ENCODE peak calls at places on chromosome 18, in six cellular contexts. H is mucosa of descending colon, G is sigmoid colon, Q is AG04450, I is A549, S is stomach. Z is an unnamed sample.

GRCh38 chr18:9530226-9531009 is 55.1 kb downstream of the RALBP1 start:
- DNase-seq in H (no peak), G (no peak), Q (no peak), I (no peak), S (no peak), Z (no peak)

GRCh38 chr18:8571399-8571798 is 37.8 kb upstream of the RAB12 start:
- DNase-seq in H (no peak), G (no peak), Q (no peak), I (no peak), S (no peak), Z (no peak)

GRCh38 chr18:32877371-32877770 is 104.5 kb upstream of the KLHL14 start:
- DNase-seq in H (no peak), G (no peak), Q (no peak), I (no peak), S (no peak), Z (no peak)

GRCh38 chr18:72847134-72847533 is 20.7 kb downstream of the NETO1 start:
- DNase-seq in H (no peak), G (no peak), Q (no peak), I (no peak), S (no peak), Z (no peak)

GRCh38 chr18:55489742-55490055 is 98.3 kb downstream of the TCF4 start:
- DNase-seq in H (no peak), G (no peak), Q (no peak), I (no peak), S (no peak), Z (no peak)

GRCh38 chr18:73136134-73136533 is 268.3 kb upstream of the NETO1 start:
- DNase-seq in H (no peak), G (no peak), Q (no peak), I (peak), S (no peak), Z (no peak)

GRCh38 chr18:12702221-12703095 is at the start of the genes CEP76 and PSMG2:
- DNase-seq in H (peak), G (peak), Q (peak), I (peak), S (peak), Z (peak)

GRCh38 chr18:29874519-29875098 is 1167.9 kb downstream of the DSC3 start:
- DNase-seq in H (no peak), G (no peak), Q (no peak), I (no peak), S (no peak), Z (no peak)

GRCh38 chr18:77733292-77733903 is 483.8 kb downstream of the GALR1 start:
- DNase-seq in H (no peak), G (no peak), Q (no peak), I (no peak), S (no peak), Z (no peak)

GRCh38 chr18:66872277-66872676 is 268.4 kb upstream of the CDH19 start:
- DNase-seq in H (no peak), G (no peak), Q (no peak), I (no peak), S (no peak), Z (no peak)

GRCh38 chr18:41311571-41312240 is 643.3 kb upstream of the PIK3C3 start:
- DNase-seq in H (no peak), G (no peak), Q (no peak), I (no peak), S (no peak), Z (no peak)

GRCh38 chr18:2848145-2848878 is 1.5 kb downstream of the EMILIN2 start:
- DNase-seq in H (no peak), G (no peak), Q (no peak), I (no peak), S (no peak), Z (no peak)

GRCh38 chr18:59041819-59042476 is 97.7 kb upstream of the SEC11C start:
- DNase-seq in H (no peak), G (peak), Q (no peak), I (no peak), S (no peak), Z (no peak)

GRCh38 chr18:78659748-78660147 is 319.9 kb upstream of the SALL3 start:
- DNase-seq in H (peak), G (no peak), Q (no peak), I (no peak), S (no peak), Z (peak)

GRCh38 chr18:59705145-59705544 is 7.9 kb upstream of the CCBE1 start:
- DNase-seq in H (no peak), G (no peak), Q (peak), I (no peak), S (no peak), Z (no peak)

GRCh38 chr18:58213445-58213844 is 169.4 kb downstream of the NEDD4L start:
- DNase-seq in H (no peak), G (no peak), Q (peak), I (no peak), S (no peak), Z (no peak)

GRCh38 chr18:37252342-37252741 is 313.3 kb downstream of the CELF4 start:
- DNase-seq in H (no peak), G (no peak), Q (no peak), I (no peak), S (no peak), Z (no peak)

GRCh38 chr18:3623769-3624545 is 174.0 kb downstream of the TGIF1 start:
- DNase-seq in H (peak), G (peak), Q (peak), I (peak), S (peak), Z (peak)

GRCh38 chr18:52484977-52485376 is 145.0 kb downstream of the DCC start:
- DNase-seq in H (no peak), G (no peak), Q (no peak), I (no peak), S (no peak), Z (no peak)

GRCh38 chr18:60130289-60130688 is 230.5 kb downstream of the PMAIP1 start:
- DNase-seq in H (no peak), G (no peak), Q (no peak), I (no peak), S (no peak), Z (no peak)

GRCh38 chr18:69586581-69586980 is 185.9 kb downstream of the DOK6 start:
- DNase-seq in H (no peak), G (no peak), Q (no peak), I (no peak), S (no peak), Z (no peak)

GRCh38 chr18:13823707-13824395 is at the start of gene MC5R:
- DNase-seq in H (peak), G (no peak), Q (no peak), I (peak), S (peak), Z (peak)

GRCh38 chr18:8998481-8999217 is 103.8 kb upstream of the NDUFV2 start:
- DNase-seq in H (no peak), G (no peak), Q (no peak), I (no peak), S (no peak), Z (no peak)

GRCh38 chr18:65968605-65969004 is 217.8 kb downstream of the CDH7 start:
- DNase-seq in H (no peak), G (no peak), Q (no peak), I (no peak), S (no peak), Z (no peak)

GRCh38 chr18:3452750-3453539 is 3.0 kb downstream of the TGIF1 start:
- DNase-seq in H (peak), G (no peak), Q (no peak), I (no peak), S (peak), Z (no peak)

GRCh38 chr18:70028734-70029133 is 81.1 kb upstream of the CD226 start:
- DNase-seq in H (no peak), G (no peak), Q (no peak), I (no peak), S (no peak), Z (no peak)

GRCh38 chr18:3994061-3994687 is 460.9 kb downstream of the DLGAP1 start:
- DNase-seq in H (no peak), G (no peak), Q (no peak), I (no peak), S (no peak), Z (no peak)

GRCh38 chr18:56702946-56703345 is 51.8 kb downstream of the WDR7 start:
- DNase-seq in H (peak), G (no peak), Q (no peak), I (peak), S (no peak), Z (no peak)

GRCh38 chr18:23883277-23883790 is 131.2 kb upstream of the TTC39C start:
- DNase-seq in H (no peak), G (no peak), Q (no peak), I (no peak), S (no peak), Z (no peak)

GRCh38 chr18:32138332-32138731 is 46.7 kb downstream of the RNF138 start:
- DNase-seq in H (no peak), G (no peak), Q (no peak), I (no peak), S (no peak), Z (no peak)

GRCh38 chr18:29172151-29173015 is 995.5 kb upstream of the CDH2 start:
- DNase-seq in H (no peak), G (no peak), Q (no peak), I (no peak), S (no peak), Z (no peak)

GRCh38 chr18:25310045-25310444 is 41.9 kb downstream of the ZNF521 start:
- DNase-seq in H (no peak), G (no peak), Q (no peak), I (no peak), S (no peak), Z (no peak)
- TF ChIP-seq CTCF in H (no peak), G (no peak), Q (peak), I (no peak), S (no peak), Z (no peak)

GRCh38 chr18:75072672-75073371 is 136.1 kb downstream of the PTGR3 start:
- DNase-seq in H (no peak), G (peak), Q (no peak), I (no peak), S (no peak), Z (no peak)
- TF ChIP-seq CTCF in H (no peak), G (no peak), Q (no peak), I (no peak), S (no peak), Z (no peak)

GRCh38 chr18:62239475-62239874 is 52.4 kb downstream of the RELCH start:
- DNase-seq in H (no peak), G (no peak), Q (no peak), I (no peak), S (no peak), Z (no peak)
- TF ChIP-seq CTCF in H (no peak), G (no peak), Q (no peak), I (no peak), S (no peak), Z (no peak)

DNA sequence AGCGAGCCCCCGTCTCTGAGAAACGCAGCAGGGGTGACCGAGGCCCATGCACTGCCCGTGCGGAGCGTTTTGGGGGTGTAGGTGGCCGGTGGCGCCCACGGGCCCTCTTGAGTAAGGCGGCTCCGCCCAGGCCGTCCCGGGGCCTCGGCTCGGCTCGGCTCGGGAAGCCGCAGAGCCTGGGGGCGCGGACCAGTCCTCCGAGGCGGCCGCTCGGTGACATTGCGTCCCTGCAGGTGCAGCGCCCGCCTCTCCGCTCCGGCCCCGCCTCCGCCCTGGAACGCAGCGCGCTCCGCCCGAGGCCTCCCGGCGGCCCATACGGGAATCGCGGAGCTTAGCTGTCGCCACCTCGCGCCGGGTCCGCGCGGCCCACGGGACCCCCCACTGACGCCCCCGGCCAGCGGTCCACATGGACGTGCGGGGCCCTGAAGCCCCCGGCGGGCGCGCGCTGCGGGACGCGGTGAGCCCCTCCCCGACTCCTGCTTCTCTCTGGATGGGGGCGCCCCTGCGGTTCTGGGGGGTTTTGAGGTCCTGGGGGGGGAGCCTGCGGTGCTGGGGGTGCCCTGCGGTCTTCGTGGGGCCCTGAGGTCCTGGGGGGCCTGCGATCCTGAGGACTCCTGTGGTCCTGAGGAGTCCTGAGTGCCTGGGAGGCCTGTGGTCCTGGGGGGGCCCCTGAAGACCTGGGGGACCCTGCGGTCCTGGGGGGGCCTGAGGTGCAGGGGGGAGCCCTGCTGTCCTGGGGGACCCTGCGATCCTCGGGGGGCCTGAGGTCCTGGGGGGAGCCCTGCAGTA is at the start of gene HSBP1L1:
- DNase-seq in H (peak), G (peak), Q (no peak), I (peak), S (peak), Z (peak)
- TF ChIP-seq CTCF in H (no peak), G (peak), Q (peak), I (peak), S (peak), Z (no peak)

DNA sequence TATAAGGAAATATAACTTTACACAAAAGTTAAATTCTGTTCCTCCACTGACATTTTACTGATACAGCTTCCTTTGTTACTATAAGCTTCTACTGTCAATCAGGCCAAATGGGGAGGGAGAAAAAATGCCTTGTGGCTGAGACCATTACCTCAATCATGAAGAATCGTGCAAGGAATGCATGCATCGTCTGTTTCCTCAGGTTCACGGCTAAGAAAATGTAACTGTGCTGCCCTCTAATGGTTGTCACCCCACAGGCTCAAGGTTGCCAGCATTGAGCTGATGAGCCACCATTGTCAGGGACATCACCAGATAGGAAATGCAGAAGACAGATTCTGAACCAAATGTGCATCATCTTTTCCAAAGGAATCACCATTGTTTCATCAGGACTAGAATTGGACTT is 426.9 kb downstream of the CDH2 start:
- DNase-seq in H (peak), G (no peak), Q (no peak), I (no peak), S (peak), Z (peak)
- TF ChIP-seq CTCF in H (no peak), G (no peak), Q (peak), I (peak), S (peak), Z (peak)

GRCh38 chr18:46832856-46833255 is 76.0 kb upstream of the ST8SIA5 start:
- DNase-seq in H (peak), G (no peak), Q (no peak), I (no peak), S (peak), Z (no peak)

GRCh38 chr18:46833899-46834298 is 77.0 kb upstream of the ST8SIA5 start:
- DNase-seq in H (no peak), G (no peak), Q (no peak), I (no peak), S (no peak), Z (no peak)

GRCh38 chr18:46830633-46831032 is 73.8 kb upstream of the ST8SIA5 start:
- DNase-seq in H (no peak), G (no peak), Q (no peak), I (no peak), S (no peak), Z (no peak)

GRCh38 chr18:46831434-46831833 is 74.6 kb upstream of the ST8SIA5 start:
- DNase-seq in H (no peak), G (no peak), Q (no peak), I (no peak), S (no peak), Z (no peak)

DNA sequence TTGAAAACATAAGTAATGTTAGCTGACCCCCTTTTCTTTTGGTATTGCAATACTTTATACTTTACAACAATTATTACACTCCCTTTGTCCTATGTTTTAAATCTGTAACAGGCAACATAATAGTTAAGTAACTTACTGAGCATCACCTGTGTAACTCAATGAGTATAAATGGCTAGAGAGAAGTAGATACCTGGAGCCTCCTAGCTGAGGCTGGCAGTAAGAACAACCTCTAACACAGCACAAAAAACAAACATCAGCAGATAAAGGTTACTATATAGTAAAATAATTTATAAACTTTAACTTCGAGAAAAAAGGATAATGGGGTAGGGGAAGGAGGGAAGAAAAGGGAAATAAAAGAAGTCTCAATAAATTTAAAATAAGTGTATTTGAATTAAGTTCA is 73.1 kb upstream of the ST8SIA5 start:
- DNase-seq in H (no peak), G (no peak), Q (no peak), I (no peak), S (no peak), Z (no peak)
- TF ChIP-seq CTCF in H (no peak), G (no peak), Q (no peak), I (no peak), S (no peak), Z (no peak)

GRCh38 chr18:48910972-48911545 is 39.7 kb downstream of the SMAD7 start:
- DNase-seq in H (no peak), G (peak), Q (no peak), I (no peak), S (no peak), Z (no peak)

GRCh38 chr18:48915621-48916425 is 34.9 kb downstream of the SMAD7 start:
- DNase-seq in H (no peak), G (peak), Q (no peak), I (no peak), S (no peak), Z (no peak)

GRCh38 chr18:48913723-48914122 is 37.0 kb downstream of the SMAD7 start:
- DNase-seq in H (no peak), G (peak), Q (no peak), I (no peak), S (no peak), Z (no peak)

GRCh38 chr18:48914581-48915251 is 36.0 kb downstream of the SMAD7 start:
- DNase-seq in H (no peak), G (peak), Q (no peak), I (no peak), S (no peak), Z (no peak)

DNA sequence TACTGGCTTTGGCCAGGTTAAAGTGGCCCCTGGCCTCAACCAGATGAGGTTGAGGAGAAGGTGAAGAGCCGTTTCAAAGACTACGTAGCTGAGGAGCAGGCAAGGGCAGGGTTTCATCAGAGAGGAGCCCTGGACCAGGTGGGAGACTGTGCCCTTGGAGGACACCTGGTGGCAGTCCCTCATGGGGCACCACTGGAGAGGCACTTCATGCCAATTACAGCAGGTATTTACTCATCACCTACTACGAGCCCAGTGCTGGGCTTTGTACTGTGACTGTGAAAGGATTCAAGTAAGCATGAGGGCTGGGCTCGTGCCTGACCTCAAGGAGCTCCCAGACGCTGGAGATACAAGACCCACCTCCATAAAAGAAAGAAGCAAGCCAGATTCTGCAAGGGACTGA is 37.6 kb downstream of the SMAD7 start:
- DNase-seq in H (no peak), G (peak), Q (no peak), I (no peak), S (peak), Z (no peak)
- TF ChIP-seq CTCF in H (peak), G (no peak), Q (no peak), I (peak), S (peak), Z (no peak)

GRCh38 chr18:48951448-48952286 is 902 bp upstream of the SMAD7 start:
- DNase-seq in H (peak), G (peak), Q (no peak), I (no peak), S (peak), Z (peak)

GRCh38 chr18:48948112-48949050 is 2.4 kb downstream of the SMAD7 start:
- DNase-seq in H (peak), G (peak), Q (no peak), I (no peak), S (peak), Z (peak)

GRCh38 chr18:48950536-48951447 is at the start of gene SMAD7:
- DNase-seq in H (peak), G (no peak), Q (no peak), I (no peak), S (peak), Z (no peak)

GRCh38 chr18:48949051-48949605 is 1.6 kb downstream of the SMAD7 start:
- DNase-seq in H (peak), G (peak), Q (no peak), I (no peak), S (peak), Z (no peak)

GRCh38 chr18:48949606-48950535 is 894 bp downstream of the SMAD7 start:
- DNase-seq in H (no peak), G (no peak), Q (no peak), I (no peak), S (peak), Z (peak)
- TF ChIP-seq CTCF in H (no peak), G (peak), Q (peak), I (no peak), S (peak), Z (no peak)

DNA sequence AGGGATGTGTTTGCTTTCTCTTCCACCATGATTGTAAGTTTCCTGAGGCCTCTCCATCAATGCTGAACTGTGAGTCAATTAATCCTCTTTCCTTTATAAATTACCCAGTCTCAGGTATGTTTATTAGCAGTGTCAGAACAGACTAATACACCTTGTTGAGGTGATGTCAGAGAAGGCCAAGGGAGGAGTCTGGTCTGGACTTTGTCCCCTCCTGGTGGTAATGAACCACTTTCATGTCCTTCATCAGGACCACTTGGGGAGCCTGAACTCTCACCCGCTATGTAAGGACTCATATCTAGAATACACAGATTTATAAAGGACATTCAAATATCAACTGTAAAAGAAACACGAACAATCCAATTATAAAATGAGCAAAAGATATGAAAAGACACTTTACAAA is 2.9 kb upstream of the CTAGE1 start:
- DNase-seq in H (no peak), G (no peak), Q (no peak), I (no peak), S (no peak), Z (no peak)
- TF ChIP-seq CTCF in H (no peak), G (no peak), Q (no peak), I (no peak), S (no peak), Z (no peak)

Z was measured in glutamatergic neuron.